ENCODE peak calls at places on chromosomes 2 and 18, in seven cellular contexts. I is BE2C, K is fibroblast of the aortic adventitia, V is fibroblast of pulmonary artery, N is transverse colon, Z is ovary, M is choroid plexus epithelial cell. E is an unnamed sample.

GRCh38 chr2:221848286-221848685 is 276.2 kb upstream of the EPHA4 start:
- DNase-seq in V (no peak), M (no peak), N (no peak), Z (no peak), K (no peak), I (no peak), E (peak)

GRCh38 chr2:228657807-228658402 is 476.4 kb upstream of the SPHKAP start:
- DNase-seq in Z (no peak), V (peak), N (no peak), I (no peak), K (peak), M (peak), E (peak)

GRCh38 chr18:10365021-10365420 is 89.4 kb upstream of the APCDD1 start:
- DNase-seq in V (no peak), N (no peak), K (no peak), Z (no peak), M (no peak), I (no peak), E (no peak)

GRCh38 chr2:95273911-95274290 is 348 bp upstream of the PROM2 start:
- DNase-seq in I (no peak), Z (peak), N (no peak), V (no peak), K (no peak), M (no peak), E (no peak)

GRCh38 chr2:195656859-195657633 is at the start of gene SLC39A10:
- DNase-seq in K (peak), V (peak), N (peak), M (peak), Z (peak), I (peak), E (peak)

GRCh38 chr2:207260021-207260420 is 94.3 kb upstream of the KLF7 start:
- DNase-seq in I (no peak), Z (no peak), N (no peak), V (no peak), K (no peak), M (no peak), E (no peak)

GRCh38 chr2:231201475-231201814 is 3.0 kb downstream of the ARMC9 start:
- DNase-seq in I (no peak), K (no peak), N (no peak), Z (no peak), M (no peak), V (no peak), E (no peak)

GRCh38 chr2:120315367-120316033 is 30.4 kb upstream of the INHBB start:
- DNase-seq in V (no peak), I (no peak), Z (no peak), K (no peak), M (no peak), N (no peak), E (no peak)

GRCh38 chr2:222722327-222722946 is 51.0 kb downstream of the MOGAT1 start:
- DNase-seq in N (no peak), M (peak), I (no peak), V (peak), Z (no peak), K (peak), E (no peak)

GRCh38 chr2:17538844-17539554 is 1.5 kb upstream of the VSNL1 start:
- DNase-seq in M (peak), V (peak), K (peak), N (peak), Z (peak), I (peak), E (peak)

GRCh38 chr2:230459213-230459612 is 43.2 kb downstream of the SP100 start:
- DNase-seq in N (no peak), M (no peak), V (no peak), K (no peak), I (no peak), Z (no peak), E (no peak)

GRCh38 chr2:96287273-96287856 is 18.0 kb downstream of the SNRNP200 start:
- DNase-seq in M (no peak), N (no peak), I (no peak), Z (no peak), K (no peak), V (no peak), E (no peak)

GRCh38 chr2:99152181-99152580 is 2.6 kb downstream of the TSGA10 start:
- DNase-seq in M (no peak), K (no peak), V (no peak), Z (no peak), N (no peak), I (no peak), E (no peak)

GRCh38 chr2:229860334-229860733 is 61.5 kb downstream of the TRIP12 start:
- DNase-seq in N (no peak), I (no peak), M (no peak), V (no peak), K (no peak), Z (no peak), E (no peak)

GRCh38 chr2:184113691-184114403 is 484.5 kb upstream of the ZNF804A start:
- DNase-seq in N (no peak), Z (no peak), M (no peak), I (no peak), V (no peak), K (no peak), E (no peak)

GRCh38 chr2:160703648-160704585 is 210.3 kb upstream of the RBMS1 start:
- DNase-seq in I (no peak), K (no peak), N (peak), Z (no peak), M (no peak), V (no peak), E (peak)

GRCh38 chr2:113240915-113241911 is 37.5 kb downstream of the PAX8 start:
- DNase-seq in V (peak), I (no peak), M (peak), N (peak), K (peak), Z (peak), E (peak)

GRCh38 chr2:46286715-46287114 is 10.5 kb upstream of the EPAS1 start:
- DNase-seq in M (no peak), N (peak), K (no peak), I (no peak), Z (no peak), V (no peak), E (peak)

GRCh38 chr2:121480826-121481225 is 49.9 kb upstream of the RNU4ATAC start:
- DNase-seq in Z (peak), K (peak), M (peak), I (peak), N (no peak), V (peak), E (peak)

GRCh38 chr2:141728886-141729285 is 401.9 kb downstream of the LRP1B start:
- DNase-seq in K (no peak), M (no peak), Z (no peak), I (no peak), V (no peak), N (no peak), E (no peak)

GRCh38 chr18:6113650-6114049 is 218.3 kb upstream of the TMEM200C start:
- DNase-seq in N (no peak), I (no peak), Z (no peak), V (no peak), M (no peak), K (no peak), E (no peak)

GRCh38 chr2:30736461-30737325 is 70.6 kb downstream of the CAPN13 start:
- DNase-seq in K (no peak), N (no peak), I (no peak), M (no peak), Z (no peak), V (no peak), E (no peak)

GRCh38 chr18:59456657-59457056 is 97.6 kb upstream of the LMAN1 start:
- DNase-seq in V (no peak), N (no peak), K (no peak), Z (no peak), M (no peak), I (no peak), E (no peak)

GRCh38 chr2:153519260-153519875 is 40.8 kb upstream of the RPRM start:
- DNase-seq in N (peak), K (peak), I (peak), V (peak), Z (peak), M (peak), E (peak)

GRCh38 chr2:38146302-38146916 is 70.5 kb upstream of the CYP1B1 start:
- DNase-seq in Z (peak), M (peak), I (no peak), V (peak), K (peak), N (peak), E (peak)

GRCh38 chr2:172214252-172214651 is 111.6 kb upstream of the DLX2 start:
- DNase-seq in N (no peak), M (no peak), K (no peak), V (no peak), I (no peak), Z (no peak), E (no peak)

GRCh38 chr18:12271376-12272235 is 17.4 kb downstream of the CIDEA start:
- DNase-seq in Z (peak), K (peak), V (peak), N (peak), M (peak), I (peak), E (peak)

GRCh38 chr18:57845468-57846103 is 42.5 kb upstream of the ATP8B1 start:
- DNase-seq in Z (no peak), N (no peak), M (peak), I (no peak), V (peak), K (peak), E (no peak)

GRCh38 chr2:101238930-101239759 is 13.5 kb upstream of the CNOT11 start:
- DNase-seq in N (peak), Z (no peak), I (no peak), M (no peak), V (no peak), K (no peak), E (peak)

GRCh38 chr2:216279459-216279858 is 92.8 kb downstream of the MARCHF4 start:
- DNase-seq in V (peak), K (peak), I (peak), Z (no peak), N (no peak), M (peak), E (no peak)

GRCh38 chr2:85606116-85606455 is 3.6 kb upstream of the TMEM150A start:
- DNase-seq in I (no peak), Z (no peak), M (no peak), N (no peak), V (no peak), K (no peak), E (no peak)

GRCh38 chr2:240421396-240421795 is 14.1 kb upstream of the GPC1 start:
- DNase-seq in I (no peak), N (no peak), V (no peak), M (no peak), Z (peak), K (no peak), E (no peak)

GRCh38 chr2:231321021-231321420 is 74.5 kb upstream of the B3GNT7 start:
- DNase-seq in N (no peak), Z (peak), V (no peak), M (no peak), I (no peak), K (no peak), E (no peak)

GRCh38 chr2:18690342-18690741 is 101.0 kb upstream of the NT5C1B start:
- DNase-seq in I (peak), M (no peak), Z (no peak), N (no peak), K (no peak), V (no peak), E (no peak)
- TF ChIP-seq CTCF in I (peak), M (peak), Z (no peak), N (no peak), K (peak), V (peak), E (no peak)

GRCh38 chr18:48887905-48888531 is 62.7 kb downstream of the SMAD7 start:
- DNase-seq in K (no peak), V (no peak), N (no peak), I (no peak), Z (no peak), M (no peak), E (no peak)
- TF ChIP-seq CTCF in K (no peak), V (no peak), N (no peak), I (no peak), Z (no peak), M (no peak), E (no peak)

GRCh38 chr18:60826346-60826745 is 453.8 kb upstream of the MC4R start:
- DNase-seq in V (no peak), K (no peak), Z (no peak), N (no peak), M (peak), I (no peak), E (no peak)
- TF ChIP-seq CTCF in V (peak), K (no peak), Z (no peak), N (no peak), M (peak), I (peak), E (no peak)

DNA sequence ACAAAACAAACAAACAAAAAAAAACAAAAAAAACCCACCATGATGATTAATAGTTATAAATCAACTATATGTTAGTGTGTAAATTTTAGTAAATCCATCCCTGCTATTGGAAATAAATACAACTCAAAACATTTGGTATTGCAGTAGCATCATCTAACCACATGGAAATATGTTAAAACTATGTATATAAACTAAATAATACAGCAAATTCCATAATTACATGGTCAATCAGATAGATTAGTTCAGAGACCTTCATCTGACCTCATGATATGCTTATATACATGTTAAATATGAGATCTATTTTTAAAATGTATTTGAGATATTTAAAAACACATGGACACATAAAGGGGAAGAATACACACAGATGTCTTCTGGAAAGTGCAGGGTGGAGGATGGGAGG is 384.2 kb downstream of the TMX3 start:
- DNase-seq in K (no peak), N (no peak), M (no peak), Z (no peak), V (no peak), I (no peak), E (no peak)
- TF ChIP-seq CTCF in K (no peak), N (no peak), M (no peak), Z (no peak), V (no peak), I (no peak), E (no peak)